ENCODE peak calls at places on chromosomes 1 and 21, in five cellular contexts. V is cardiac muscle cell; I is CD8-positive, alpha-beta memory T cell; U is body of pancreas; G is psoas muscle. K is an unnamed sample.
A peak's percentile ranks its signal among the peaks of the same experiment; 100 is the strongest.

GRCh38 chr1:241485145-241485544 is 34.4 kb downstream of the FH start:
- DNase-seq in U (no peak), I (no peak), V (no peak), G (no peak), K (no peak)

GRCh38 chr1:7014640-7014930 is 229.3 kb downstream of the CAMTA1 start:
- DNase-seq in I (no peak), G (no peak), U (no peak), V (no peak), K (no peak)

GRCh38 chr1:41545996-41546938 is 61.8 kb upstream of the EDN2 start:
- DNase-seq in U (no peak), V (peak; percentile 11), I (no peak), G (no peak), K (no peak)

GRCh38 chr1:229408458-229409037 is 25.3 kb downstream of the ACTA1 start:
- DNase-seq in U (no peak), V (peak; percentile 13), I (no peak), G (peak; percentile 84), K (no peak)

GRCh38 chr1:55063562-55063942 is 24.2 kb downstream of the PCSK9 start:
- DNase-seq in G (no peak), I (no peak), V (no peak), U (no peak), K (no peak)

GRCh38 chr1:29382851-29383588 is 146.7 kb downstream of the PTPRU start:
- DNase-seq in V (no peak), U (no peak), I (no peak), G (no peak), K (no peak)

GRCh38 chr1:37338658-37339057 is 135.7 kb upstream of the ZC3H12A start:
- DNase-seq in I (no peak), V (no peak), U (no peak), G (no peak), K (no peak)

GRCh38 chr1:194476872-194477271 is 1290.5 kb upstream of the B3GALT2 start:
- DNase-seq in U (no peak), G (no peak), V (no peak), I (no peak), K (no peak)

GRCh38 chr1:25031966-25032667 is 102.0 kb upstream of the RUNX3 start:
- DNase-seq in U (peak; percentile 62), V (peak; percentile 32), G (no peak), I (peak; percentile 66), K (peak; percentile 42)

GRCh38 chr1:2604854-2605753 is 18.5 kb downstream of the PRXL2B start:
- DNase-seq in G (no peak), U (no peak), I (no peak), V (no peak), K (no peak)

GRCh38 chr1:14590781-14591180 is 7.7 kb upstream of the KAZN start:
- DNase-seq in U (no peak), V (no peak), G (no peak), I (no peak), K (no peak)

GRCh38 chr1:235820059-235820458 is 46.6 kb downstream of the LYST start:
- DNase-seq in V (no peak), U (no peak), I (no peak), G (no peak), K (no peak)

GRCh38 chr1:28811766-28812668 is at the start of gene OPRD1:
- DNase-seq in U (no peak), I (no peak), G (no peak), V (no peak), K (no peak)

GRCh38 chr1:162279099-162279498 is 97.6 kb downstream of the SPATA46 start:
- DNase-seq in V (no peak), I (no peak), G (no peak), U (no peak), K (no peak)

GRCh38 chr21:15617968-15618367 is 111.8 kb upstream of the USP25 start:
- DNase-seq in I (no peak), G (no peak), U (no peak), V (peak; percentile 84), K (no peak)

GRCh38 chr1:235724716-235725115 is 75.1 kb upstream of the GNG4 start:
- DNase-seq in G (no peak), U (no peak), I (no peak), V (no peak), K (no peak)

GRCh38 chr1:202593845-202594244 is 116.4 kb downstream of the SYT2 start:
- DNase-seq in I (no peak), V (no peak), U (no peak), G (no peak), K (no peak)

GRCh38 chr1:5992814-5993552 is 758 bp upstream of the NPHP4 start:
- DNase-seq in G (no peak), V (no peak), U (no peak), I (no peak), K (no peak)

GRCh38 chr1:192879416-192879815 is 70.6 kb downstream of the RGS2 start:
- DNase-seq in I (no peak), G (no peak), U (no peak), V (peak; percentile 23), K (no peak)

GRCh38 chr1:59142663-59143487 is 154.0 kb upstream of the FGGY start:
- DNase-seq in I (no peak), U (no peak), G (no peak), V (peak; percentile 95), K (no peak)

GRCh38 chr1:238672262-238672661 is 714.1 kb upstream of the CHRM3 start:
- DNase-seq in V (no peak), G (no peak), I (no peak), U (no peak), K (no peak)

GRCh38 chr1:193448682-193449461 is 262.5 kb upstream of the B3GALT2 start:
- DNase-seq in U (no peak), G (no peak), V (no peak), I (no peak), K (no peak)

GRCh38 chr1:200329208-200329882 is 80.5 kb downstream of the ZNF281 start:
- DNase-seq in G (no peak), V (no peak), U (no peak), I (no peak), K (no peak)

GRCh38 chr1:59393211-59394180 is 96.6 kb downstream of the FGGY start:
- DNase-seq in I (no peak), G (peak; percentile 77), V (peak; percentile 91), U (peak; percentile 87), K (no peak)

GRCh38 chr21:21664871-21665270 is 666.7 kb downstream of the NCAM2 start:
- DNase-seq in U (no peak), V (peak; percentile 21), I (no peak), G (no peak), K (no peak)

GRCh38 chr1:196445775-196446174 is 162.5 kb downstream of the KCNT2 start:
- DNase-seq in I (no peak), G (no peak), V (no peak), U (no peak), K (no peak)

GRCh38 chr1:248348475-248348874 is at the start of gene OR14C36:
- DNase-seq in U (no peak), G (no peak), I (no peak), V (no peak), K (no peak)

DNA sequence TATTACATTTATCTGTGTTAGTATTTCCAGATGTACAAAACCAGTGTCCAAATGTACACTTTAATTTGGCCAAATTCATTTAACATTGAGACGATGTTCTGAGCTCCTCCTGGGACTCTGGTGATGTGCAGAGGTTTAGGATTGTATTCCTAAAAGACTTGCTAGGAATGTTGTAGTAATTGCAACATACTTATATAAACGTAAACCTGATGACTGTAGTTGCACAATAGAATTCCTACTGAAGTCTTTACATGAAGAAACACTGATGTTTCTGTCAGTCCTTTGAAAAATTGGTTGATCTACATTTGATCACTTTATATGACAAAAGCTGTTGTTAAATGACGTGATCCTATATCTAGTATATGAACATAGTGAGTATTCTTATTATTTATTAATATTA is 5.1 kb upstream of the OR14C36 start:
- DNase-seq in U (no peak), I (no peak), G (no peak), V (no peak), K (no peak)
- H3K9me3 ChIP-seq in U (no peaks in the 10 kb centered on the region), I (no peaks in the 10 kb centered on the region), G (no peaks in the 10 kb centered on the region), V (peaks cover 2% of the 10 kb centered on the region), K (no peaks in the 10 kb centered on the region)

DNA sequence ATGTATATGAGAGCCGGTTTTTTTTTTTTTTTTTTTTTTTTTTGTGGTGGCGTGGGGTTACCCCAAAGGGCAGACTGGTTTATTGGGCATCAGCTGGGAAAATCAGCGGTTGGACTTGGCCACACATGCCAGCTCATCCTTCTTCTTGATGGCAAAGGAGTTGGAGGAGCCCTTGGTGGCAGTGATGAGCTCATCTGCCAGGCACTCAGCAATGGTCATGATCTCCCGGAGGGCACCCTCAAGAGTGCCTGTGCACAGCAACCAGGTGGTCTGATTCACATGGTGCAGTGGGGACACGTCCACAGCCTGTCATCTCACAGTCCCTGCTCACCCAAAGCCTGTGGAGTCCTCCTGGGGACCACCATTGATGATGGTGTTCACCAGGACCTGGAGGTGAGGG is 62.0 kb downstream of the MRPS6 start:
- DNase-seq in G (no peak), U (no peak), V (no peak), I (no peak), K (no peak)
- H3K9me3 ChIP-seq in G (no peaks in the 10 kb centered on the region), U (no peaks in the 10 kb centered on the region), V (no peaks in the 10 kb centered on the region), I (no peaks in the 10 kb centered on the region), K (no peaks in the 10 kb centered on the region)

DNA sequence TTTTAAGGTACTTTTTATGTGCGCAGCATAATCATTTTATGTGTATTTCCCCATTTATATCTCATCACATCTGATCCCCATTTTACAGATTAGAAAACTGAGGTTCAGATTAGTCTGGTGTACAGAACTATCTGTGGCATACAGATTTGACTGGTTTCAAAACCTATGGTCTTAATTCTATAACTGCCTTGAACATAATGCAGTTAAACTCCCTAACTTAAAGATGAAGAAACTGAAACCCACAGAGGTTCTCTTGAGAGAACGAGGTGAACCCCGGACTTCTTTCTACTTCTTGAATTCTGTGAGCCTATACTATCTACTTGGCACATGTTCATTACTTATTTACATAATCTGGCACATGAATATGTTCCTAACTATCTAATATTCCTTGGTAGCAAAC is 479.1 kb downstream of the AGBL4 start:
- DNase-seq in I (no peak), U (no peak), V (no peak), G (no peak), K (no peak)
- H3K9me3 ChIP-seq in I (no peaks in the 10 kb centered on the region), U (no peaks in the 10 kb centered on the region), V (no peaks in the 10 kb centered on the region), G (peaks cover 10% of the 10 kb centered on the region), K (no peaks in the 10 kb centered on the region)

DNA sequence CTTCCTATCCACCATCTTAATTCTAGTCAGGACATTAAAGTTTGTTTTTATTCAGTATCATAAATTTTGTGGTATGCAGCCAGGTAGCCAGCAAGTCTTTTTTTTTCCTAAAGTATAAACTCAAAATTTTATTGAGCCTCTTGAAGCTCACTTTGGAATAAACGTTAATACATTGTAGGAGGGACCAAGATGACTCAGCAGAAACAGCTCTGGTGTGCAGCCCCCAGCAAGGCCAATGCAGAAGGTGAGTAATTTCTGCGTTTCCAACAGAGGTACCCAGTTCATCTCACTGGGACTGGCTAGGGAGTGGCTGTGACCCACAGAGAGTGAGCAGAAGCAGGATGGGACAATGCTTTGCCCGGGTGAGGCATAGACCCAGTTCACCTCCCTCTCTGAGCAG is 9.7 kb upstream of the OR2M3 start:
- DNase-seq in G (no peak), U (no peak), V (no peak), I (no peak), K (no peak)
- H3K9me3 ChIP-seq in G (no peaks in the 10 kb centered on the region), U (no peaks in the 10 kb centered on the region), V (no peaks in the 10 kb centered on the region), I (no peaks in the 10 kb centered on the region), K (no peaks in the 10 kb centered on the region)

GRCh38 chr1:33624261-33624990 is 152.0 kb downstream of the ZSCAN20 start:
- DNase-seq in G (no peak), U (no peak), V (no peak), I (no peak), K (no peak)
- H3K9me3 ChIP-seq in G (no peaks in the 10 kb centered on the region), U (no peaks in the 10 kb centered on the region), V (no peaks in the 10 kb centered on the region), I (no peaks in the 10 kb centered on the region), K (no peaks in the 10 kb centered on the region)

GRCh38 chr1:248231117-248231516 is at the start of gene OR2M4:
- DNase-seq in G (no peak), I (no peak), V (no peak), U (no peak), K (no peak)
- H3K9me3 ChIP-seq in G (no peaks in the 10 kb centered on the region), I (no peaks in the 10 kb centered on the region), V (no peaks in the 10 kb centered on the region), U (no peaks in the 10 kb centered on the region), K (no peaks in the 10 kb centered on the region)

GRCh38 chr1:80706526-80706925 is 1094.2 kb upstream of the ADGRL2 start:
- DNase-seq in I (no peak), V (no peak), G (no peak), U (no peak), K (no peak)
- H3K9me3 ChIP-seq in I (no peaks in the 10 kb centered on the region), V (no peaks in the 10 kb centered on the region), G (no peaks in the 10 kb centered on the region), U (no peaks in the 10 kb centered on the region), K (no peaks in the 10 kb centered on the region)

K was measured in T-helper 17 cell.